ENCODE peak calls at places on chromosomes 7 and 10, in four cellular contexts. K, E, X and O are unnamed samples.

GRCh38 chr10:70759769-70760168 is 25.4 kb downstream of the TBATA start:
- DNase-seq in K (no peak), X (no peak), E (peak; percentile 40), O (no peak)

GRCh38 chr10:48606530-48607355 is 1.9 kb upstream of the ARHGAP22 start:
- DNase-seq in X (no peak), E (peak; percentile 82), K (peak; percentile 62), O (no peak)

GRCh38 chr10:79347894-79348639 is 798 bp downstream of the PPIF start:
- DNase-seq in K (no peak), X (peak; percentile 53), E (peak; percentile 86), O (no peak)

GRCh38 chr7:8436965-8437364 is 3.6 kb downstream of the NXPH1 start:
- DNase-seq in E (no peak), X (peak; percentile 21), K (no peak), O (no peak)

GRCh38 chr10:18658301-18658991 is 785 bp upstream of the ARL5B start:
- DNase-seq in X (no peak), E (no peak), K (no peak), O (no peak)

GRCh38 chr7:34341331-34341730 is 316.7 kb upstream of the NPSR1 start:
- DNase-seq in K (no peak), X (no peak), E (no peak), O (peak; percentile 34)

GRCh38 chr10:96840841-96841518 is 8.9 kb downstream of the LCOR start:
- DNase-seq in X (no peak), K (no peak), E (no peak), O (no peak)

GRCh38 chr10:29725133-29725720 is 90.5 kb upstream of the SVIL start:
- DNase-seq in X (no peak), E (no peak), K (no peak), O (no peak)

GRCh38 chr7:135981958-135982646 is 4.9 kb upstream of the MTPN start:
- DNase-seq in E (no peak), K (no peak), X (no peak), O (no peak)

GRCh38 chr7:39252916-39253315 is 275.2 kb downstream of the POU6F2 start:
- DNase-seq in X (no peak), K (no peak), E (no peak), O (no peak)

GRCh38 chr10:109929501-109930219 is 6.3 kb upstream of the XPNPEP1 start:
- DNase-seq in E (no peak), X (no peak), K (no peak), O (no peak)

GRCh38 chr10:85646312-85646711 is 720.3 kb downstream of the GRID1 start:
- DNase-seq in E (no peak), K (no peak), X (no peak), O (no peak)

GRCh38 chr7:34354906-34355305 is 303.1 kb upstream of the NPSR1 start:
- DNase-seq in E (no peak), X (no peak), K (no peak), O (no peak)

GRCh38 chr7:151334628-151335027 is 7.0 kb upstream of the NUB1 start:
- DNase-seq in X (no peak), K (no peak), E (no peak), O (no peak)

GRCh38 chr7:18693401-18693800 is 197.9 kb downstream of the HDAC9 start:
- DNase-seq in E (no peak), X (no peak), K (no peak), O (peak; percentile 61)

GRCh38 chr7:18694911-18695310 is 199.4 kb downstream of the HDAC9 start:
- DNase-seq in K (no peak), E (no peak), X (no peak), O (no peak)

GRCh38 chr7:18694484-18694883 is 198.9 kb downstream of the HDAC9 start:
- DNase-seq in K (no peak), X (no peak), E (no peak), O (no peak)

GRCh38 chr7:18689535-18689934 is 194.0 kb downstream of the HDAC9 start:
- DNase-seq in E (no peak), X (no peak), K (no peak), O (no peak)

DNA sequence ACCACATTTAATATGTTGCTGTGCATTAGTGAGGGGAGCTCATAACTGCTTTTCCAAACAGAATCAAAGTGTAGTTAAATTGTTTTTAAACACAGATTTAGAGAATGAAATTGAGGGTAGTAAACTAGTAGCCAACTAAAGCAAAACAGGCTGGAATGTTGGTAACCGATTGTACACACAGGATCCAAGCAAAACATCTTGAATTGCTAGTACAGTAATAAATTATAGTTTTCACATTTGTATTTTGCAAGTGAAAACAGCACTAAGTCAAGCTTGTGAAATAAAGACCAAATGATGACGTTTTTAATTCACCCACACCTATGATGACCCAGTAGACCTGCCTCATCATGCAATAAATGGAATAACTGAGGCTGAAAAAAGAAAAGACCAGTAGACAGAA is 198.3 kb downstream of the HDAC9 start:
- DNase-seq in E (no peak), K (no peak), X (no peak), O (no peak)
- H3K9me3 ChIP-seq in E (no peaks in the 10 kb centered on the region), K (no peaks in the 10 kb centered on the region), X (no peaks in the 10 kb centered on the region), O (no peaks in the 10 kb centered on the region)

GRCh38 chr10:131068311-131068710 is 243.2 kb downstream of the TCERG1L start:
- DNase-seq in E (no peak), X (no peak), K (no peak), O (no peak)
- H3K9me3 ChIP-seq in E (no peaks in the 10 kb centered on the region), X (no peaks in the 10 kb centered on the region), K (no peaks in the 10 kb centered on the region), O (no peaks in the 10 kb centered on the region)

GRCh38 chr7:158142657-158143056 is 445.0 kb downstream of the PTPRN2 start:
- DNase-seq in K (no peak), X (no peak), E (no peak), O (no peak)
- H3K9me3 ChIP-seq in K (peaks cover 7% of the 10 kb centered on the region), X (no peaks in the 10 kb centered on the region), E (peaks cover 4% of the 10 kb centered on the region), O (peaks cover 2% of the 10 kb centered on the region)

GRCh38 chr7:57437581-57437980 is 12.4 kb upstream of the ZNF716 start:
- DNase-seq in K (no peak), E (no peak), X (no peak), O (no peak)

GRCh38 chr7:57438244-57438643 is 11.7 kb upstream of the ZNF716 start:
- DNase-seq in E (no peak), K (no peak), X (no peak), O (no peak)

DNA sequence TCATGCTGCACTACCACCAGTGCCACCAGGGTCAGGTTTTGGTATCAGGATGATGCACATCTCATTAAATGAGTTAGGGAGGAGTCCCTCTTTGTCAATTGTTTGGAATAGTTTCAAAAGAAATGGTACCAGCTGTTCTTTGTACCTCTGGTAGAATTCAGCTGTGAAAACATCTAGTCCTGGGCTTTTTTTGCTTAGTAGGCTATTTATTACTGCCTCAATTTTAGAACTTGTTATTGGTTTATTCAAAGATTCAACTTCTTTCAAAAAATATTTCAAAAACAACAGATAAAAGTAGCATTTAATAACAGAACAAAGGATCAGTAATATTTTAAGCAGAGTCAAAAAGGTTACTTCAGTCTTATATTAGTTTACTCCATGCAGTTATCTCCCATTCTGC is 6.4 kb upstream of the ZNF716 start:
- DNase-seq in X (no peak), E (no peak), K (no peak), O (no peak)
- H3K9me3 ChIP-seq in X (no peaks in the 10 kb centered on the region), E (no peaks in the 10 kb centered on the region), K (no peaks in the 10 kb centered on the region), O (no peaks in the 10 kb centered on the region)

DNA sequence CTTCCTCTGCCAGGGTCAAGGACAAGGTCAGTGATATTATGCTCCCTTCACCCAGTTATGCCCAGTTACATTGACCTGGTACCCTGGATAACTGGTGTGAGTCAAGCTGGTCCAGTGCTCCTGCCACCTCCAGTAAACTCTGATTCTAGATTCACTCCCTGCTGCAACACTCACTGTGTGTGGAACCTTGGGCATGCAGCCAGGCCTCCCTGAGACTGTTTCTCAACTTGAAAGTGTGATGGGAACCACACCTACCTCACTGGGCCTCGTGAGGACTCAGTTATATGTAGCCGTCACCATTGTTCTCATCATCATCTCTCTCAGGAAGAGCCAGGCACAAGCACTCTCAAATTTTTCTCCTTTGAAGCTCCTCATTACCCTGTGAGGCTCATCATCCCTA is 935 bp upstream of the ZNF736 start:
- DNase-seq in X (no peak), E (no peak), K (no peak), O (no peak)
- H3K9me3 ChIP-seq in X (no peaks in the 10 kb centered on the region), E (no peaks in the 10 kb centered on the region), K (no peaks in the 10 kb centered on the region), O (no peaks in the 10 kb centered on the region)